ENCODE peak calls at places on chromosome 5, in six cellular contexts. One of them, this sample, is unnamed.

GRCh38 chr5:312845-313244 is 8.7 kb upstream of the AHRR start:
- DNase-seq in GM12878: no peak
- DNase-seq in H1: no peak
- DNase-seq in HepG2: no peak
- DNase-seq in SK-N-SH: no peak
- DNase-seq in GM12891: no peak
- DNase-seq in this sample: no peak

GRCh38 chr5:119397518-119398380 is 41.9 kb downstream of the TNFAIP8 start:
- DNase-seq in GM12891: no peak
- DNase-seq in SK-N-SH: no peak
- DNase-seq in HepG2: no peak
- DNase-seq in GM12878: peak
- DNase-seq in H1: no peak
- DNase-seq in this sample: no peak

GRCh38 chr5:151196556-151197290 is 27.2 kb downstream of the CCDC69 start:
- DNase-seq in H1: no peak
- DNase-seq in GM12878: peak
- DNase-seq in GM12891: peak
- DNase-seq in HepG2: no peak
- DNase-seq in SK-N-SH: no peak
- DNase-seq in this sample: no peak

GRCh38 chr5:148967783-148968182 is 95.1 kb downstream of the SH3TC2 start:
- DNase-seq in H1: peak
- DNase-seq in GM12878: no peak
- DNase-seq in GM12891: no peak
- DNase-seq in SK-N-SH: no peak
- DNase-seq in HepG2: peak
- DNase-seq in this sample: no peak

GRCh38 chr5:168364738-168365550 is 73.5 kb downstream of the WWC1 start:
- DNase-seq in GM12891: no peak
- DNase-seq in SK-N-SH: no peak
- DNase-seq in HepG2: peak
- DNase-seq in H1: peak
- DNase-seq in GM12878: no peak
- DNase-seq in this sample: no peak

GRCh38 chr5:68656936-68657857 is 436.6 kb upstream of the SLC30A5 start:
- DNase-seq in SK-N-SH: no peak
- DNase-seq in GM12878: no peak
- DNase-seq in HepG2: no peak
- DNase-seq in GM12891: no peak
- DNase-seq in H1: no peak
- DNase-seq in this sample: no peak

GRCh38 chr5:73534001-73534547 is 31.4 kb downstream of the ANKRA2 start:
- DNase-seq in H1: no peak
- DNase-seq in HepG2: no peak
- DNase-seq in GM12891: no peak
- DNase-seq in GM12878: no peak
- DNase-seq in SK-N-SH: no peak
- DNase-seq in this sample: no peak

GRCh38 chr5:72815580-72816296 is 723 bp upstream of the TNPO1 start:
- DNase-seq in GM12891: no peak
- DNase-seq in GM12878: no peak
- DNase-seq in HepG2: no peak
- DNase-seq in H1: no peak
- DNase-seq in SK-N-SH: peak
- DNase-seq in this sample: peak

GRCh38 chr5:176590035-176590729 is 19.8 kb downstream of the GPRIN1 start:
- DNase-seq in SK-N-SH: no peak
- DNase-seq in GM12878: no peak
- DNase-seq in HepG2: no peak
- DNase-seq in H1: no peak
- DNase-seq in GM12891: no peak
- DNase-seq in this sample: no peak

GRCh38 chr5:88883566-88884434 is 816 bp upstream of the MEF2C start:
- DNase-seq in GM12891: no peak
- DNase-seq in H1: peak
- DNase-seq in GM12878: no peak
- DNase-seq in SK-N-SH: peak
- DNase-seq in HepG2: no peak
- DNase-seq in this sample: peak

GRCh38 chr5:83255268-83255667 is 177.9 kb downstream of the XRCC4 start:
- DNase-seq in H1: no peak
- DNase-seq in SK-N-SH: no peak
- DNase-seq in GM12891: no peak
- DNase-seq in HepG2: no peak
- DNase-seq in GM12878: no peak
- DNase-seq in this sample: no peak

GRCh38 chr5:65858316-65858715 is 68.1 kb upstream of the ERBIN start:
- DNase-seq in H1: no peak
- DNase-seq in GM12878: no peak
- DNase-seq in HepG2: no peak
- DNase-seq in GM12891: no peak
- DNase-seq in SK-N-SH: no peak
- DNase-seq in this sample: no peak

GRCh38 chr5:140253985-140254384 is 48.9 kb downstream of the PFDN1 start:
- DNase-seq in GM12891: no peak
- DNase-seq in GM12878: no peak
- DNase-seq in H1: no peak
- DNase-seq in SK-N-SH: no peak
- DNase-seq in HepG2: peak
- DNase-seq in this sample: no peak

GRCh38 chr5:151923865-151924264 is 786 bp downstream of the GLRA1 start:
- DNase-seq in SK-N-SH: peak
- DNase-seq in GM12878: no peak
- DNase-seq in GM12891: no peak
- DNase-seq in HepG2: no peak
- DNase-seq in H1: peak
- DNase-seq in this sample: no peak

GRCh38 chr5:128081111-128081865 is 2.3 kb upstream of the SLC12A2 start:
- DNase-seq in GM12878: no peak
- DNase-seq in HepG2: no peak
- DNase-seq in H1: no peak
- DNase-seq in SK-N-SH: peak
- DNase-seq in GM12891: no peak
- DNase-seq in this sample: no peak

GRCh38 chr5:54669845-54670635 is 152.5 kb downstream of the SNX18 start:
- DNase-seq in HepG2: no peak
- DNase-seq in GM12891: no peak
- DNase-seq in SK-N-SH: no peak
- DNase-seq in GM12878: no peak
- DNase-seq in H1: no peak
- DNase-seq in this sample: no peak

GRCh38 chr5:140213370-140213983 is 38.5 kb downstream of the CYSTM1 start:
- DNase-seq in GM12878: no peak
- DNase-seq in SK-N-SH: no peak
- DNase-seq in HepG2: no peak
- DNase-seq in H1: no peak
- DNase-seq in GM12891: no peak
- DNase-seq in this sample: no peak

GRCh38 chr5:68252678-68253520 is 37.3 kb downstream of the PIK3R1 start:
- DNase-seq in GM12878: no peak
- DNase-seq in H1: peak
- DNase-seq in GM12891: no peak
- DNase-seq in HepG2: peak
- DNase-seq in SK-N-SH: peak
- DNase-seq in this sample: peak

GRCh38 chr5:146529984-146530383 is 14.0 kb upstream of the GPR151 start:
- DNase-seq in GM12878: no peak
- DNase-seq in H1: no peak
- DNase-seq in GM12891: peak
- DNase-seq in HepG2: no peak
- DNase-seq in SK-N-SH: no peak
- DNase-seq in this sample: no peak

GRCh38 chr5:169992789-169993188 is 12.5 kb upstream of the INSYN2B start:
- DNase-seq in HepG2: no peak
- DNase-seq in SK-N-SH: no peak
- DNase-seq in GM12891: no peak
- DNase-seq in H1: no peak
- DNase-seq in GM12878: no peak
- DNase-seq in this sample: no peak

GRCh38 chr5:132765311-132766019 is 11.6 kb downstream of the SEPTIN8 start:
- DNase-seq in HepG2: no peak
- DNase-seq in H1: no peak
- DNase-seq in SK-N-SH: no peak
- DNase-seq in GM12878: no peak
- DNase-seq in GM12891: no peak
- DNase-seq in this sample: no peak

GRCh38 chr5:138953370-138954256 is 78.5 kb upstream of the LRRTM2 start:
- DNase-seq in HepG2: no peak
- DNase-seq in GM12891: peak
- DNase-seq in SK-N-SH: peak
- DNase-seq in GM12878: no peak
- DNase-seq in H1: no peak
- DNase-seq in this sample: no peak

GRCh38 chr5:27778121-27778520 is 739.7 kb upstream of the CDH9 start:
- DNase-seq in SK-N-SH: no peak
- DNase-seq in HepG2: no peak
- DNase-seq in GM12891: no peak
- DNase-seq in GM12878: no peak
- DNase-seq in H1: no peak
- DNase-seq in this sample: no peak

DNA sequence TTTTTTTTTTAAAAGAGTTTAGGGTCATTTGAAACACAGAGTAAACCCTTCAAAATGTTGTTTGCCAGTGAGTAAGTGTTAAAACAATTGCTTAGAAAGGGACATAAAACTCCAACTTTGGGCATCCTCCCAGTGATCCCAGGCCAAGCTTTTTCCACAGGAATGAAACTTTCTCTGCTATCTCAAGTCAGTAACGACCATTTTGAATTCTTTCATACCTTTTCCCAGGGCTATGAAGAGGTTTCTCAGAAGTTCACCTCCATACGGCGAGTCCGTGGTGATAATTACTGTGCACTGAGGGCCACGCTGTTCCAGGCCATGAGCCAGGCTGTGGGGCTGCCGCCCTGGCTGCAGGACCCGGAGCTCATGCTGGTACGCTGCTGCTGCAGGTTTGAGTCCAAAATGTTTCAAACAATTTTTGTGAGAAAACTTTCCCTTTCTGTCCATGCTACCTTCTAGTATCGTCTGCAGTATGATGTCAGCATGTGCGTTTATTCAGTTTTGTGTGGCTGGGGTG is 16.8 kb downstream of the OTULIN start:
- DNase-seq in GM12878: no peak
- DNase-seq in SK-N-SH: no peak
- DNase-seq in H1: no peak
- DNase-seq in HepG2: no peak
- DNase-seq in GM12891: no peak
- DNase-seq in this sample: no peak
- TF ChIP-seq POLR2AphosphoS5 in GM12878: no peak
- TF ChIP-seq POLR2AphosphoS5 in SK-N-SH: no peak
- TF ChIP-seq POLR2AphosphoS5 in H1: no peak
- TF ChIP-seq POLR2AphosphoS5 in HepG2: no peak
- TF ChIP-seq POLR2AphosphoS5 in GM12891: no peak
- TF ChIP-seq POLR2AphosphoS5 in this sample: no peak

GRCh38 chr5:108141676-108142075 is 240.2 kb downstream of the FBXL17 start:
- DNase-seq in HepG2: no peak
- DNase-seq in GM12891: no peak
- DNase-seq in H1: no peak
- DNase-seq in SK-N-SH: no peak
- DNase-seq in GM12878: no peak
- DNase-seq in this sample: no peak
- TF ChIP-seq TAF1 in HepG2: no peak
- TF ChIP-seq TAF1 in GM12891: no peak
- TF ChIP-seq TAF1 in H1: no peak
- TF ChIP-seq TAF1 in SK-N-SH: no peak
- TF ChIP-seq TAF1 in GM12878: no peak
- TF ChIP-seq TAF1 in this sample: no peak

GRCh38 chr5:172887735-172888134 is 53.7 kb downstream of the ERGIC1 start:
- DNase-seq in GM12891: no peak
- DNase-seq in GM12878: no peak
- DNase-seq in HepG2: no peak
- DNase-seq in H1: no peak
- DNase-seq in SK-N-SH: no peak
- DNase-seq in this sample: no peak
- TF ChIP-seq POLR2AphosphoS5 in GM12891: no peak
- TF ChIP-seq POLR2AphosphoS5 in GM12878: no peak
- TF ChIP-seq POLR2AphosphoS5 in HepG2: no peak
- TF ChIP-seq POLR2AphosphoS5 in H1: no peak
- TF ChIP-seq POLR2AphosphoS5 in SK-N-SH: no peak
- TF ChIP-seq POLR2AphosphoS5 in this sample: no peak

GRCh38 chr5:135333737-135334515 is 65.1 kb downstream of the MACROH2A1 start:
- DNase-seq in H1: no peak
- DNase-seq in GM12878: no peak
- DNase-seq in GM12891: no peak
- DNase-seq in SK-N-SH: no peak
- DNase-seq in HepG2: no peak
- DNase-seq in this sample: no peak
- TF ChIP-seq TAF1 in H1: no peak
- TF ChIP-seq TAF1 in GM12878: no peak
- TF ChIP-seq TAF1 in GM12891: no peak
- TF ChIP-seq TAF1 in SK-N-SH: no peak
- TF ChIP-seq TAF1 in HepG2: no peak
- TF ChIP-seq TAF1 in this sample: no peak